ENCODE peak calls at places on chromosomes 1 and 21, in four cellular contexts. F, Q, Z and G are unnamed samples.

GRCh38 chr1:180198611-180199010 is 31.5 kb upstream of the LHX4 start:
- DNase-seq in F (no peak), Q (no peak), Z (no peak), G (no peak)

GRCh38 chr1:1162597-1163537 is 10.8 kb upstream of the TTLL10 start:
- DNase-seq in F (no peak), Q (no peak), Z (no peak), G (no peak)

GRCh38 chr21:25907573-25908275 is 173.0 kb downstream of the GABPA start:
- DNase-seq in F (no peak), Q (no peak), Z (no peak), G (no peak)

GRCh38 chr1:3530086-3530930 is 75.8 kb downstream of the ARHGEF16 start:
- DNase-seq in F (no peak), Q (no peak), Z (no peak), G (no peak)

GRCh38 chr1:88802404-88802803 is 89.0 kb downstream of the GTF2B start:
- DNase-seq in F (no peak), Q (no peak), Z (peak; percentile 29), G (no peak)

GRCh38 chr1:220928725-220929297 is 49.6 kb downstream of the HLX start:
- DNase-seq in F (no peak), Q (no peak), Z (peak; percentile 58), G (no peak)

GRCh38 chr1:53130878-53131589 is 11.4 kb downstream of the SLC1A7 start:
- DNase-seq in F (no peak), Q (no peak), Z (no peak), G (no peak)

GRCh38 chr1:232872738-232873137 is 67.5 kb downstream of the MAP10 start:
- DNase-seq in F (no peak), Q (no peak), Z (no peak), G (no peak)

GRCh38 chr1:114116086-114116485 is 37.6 kb downstream of the SYT6 start:
- DNase-seq in F (no peak), Q (no peak), Z (no peak), G (no peak)

GRCh38 chr1:9655836-9656235 is 4.3 kb downstream of the PIK3CD start:
- DNase-seq in F (no peak), Q (no peak), Z (no peak), G (no peak)

GRCh38 chr21:36745459-36745858 is 46.5 kb downstream of the SIM2 start:
- DNase-seq in F (no peak), Q (no peak), Z (no peak), G (no peak)

GRCh38 chr1:47727051-47727708 is 270.0 kb downstream of the TRABD2B start:
- DNase-seq in F (no peak), Q (no peak), Z (no peak), G (no peak)

GRCh38 chr1:47724427-47724999 is 272.7 kb downstream of the TRABD2B start:
- DNase-seq in F (no peak), Q (no peak), Z (no peak), G (no peak)

GRCh38 chr1:47725000-47725731 is 272.0 kb downstream of the TRABD2B start:
- DNase-seq in F (no peak), Q (no peak), Z (no peak), G (no peak)

GRCh38 chr1:47725732-47726495 is 271.3 kb downstream of the TRABD2B start:
- DNase-seq in F (peak; percentile 59), Q (peak; percentile 37), Z (peak; percentile 71), G (no peak)

GRCh38 chr1:47726496-47726855 is 270.7 kb downstream of the TRABD2B start:
- DNase-seq in F (no peak), Q (no peak), Z (no peak), G (no peak)
- TF ChIP-seq CTCF in F (no peak), Q (peak; percentile 6), Z (no peak), G (no peak)

GRCh38 chr1:82090104-82090503 is 289.4 kb downstream of the ADGRL2 start:
- DNase-seq in F (no peak), Q (no peak), Z (peak; percentile 18), G (no peak)
- TF ChIP-seq CTCF in F (no peak), Q (no peak), Z (peak; percentile 49), G (no peak)

GRCh38 chr1:11116318-11116717 is 16.6 kb upstream of the EXOSC10 start:
- DNase-seq in F (no peak), Q (no peak), Z (no peak), G (no peak)
- TF ChIP-seq CTCF in F (no peak), Q (no peak), Z (no peak), G (no peak)

DNA sequence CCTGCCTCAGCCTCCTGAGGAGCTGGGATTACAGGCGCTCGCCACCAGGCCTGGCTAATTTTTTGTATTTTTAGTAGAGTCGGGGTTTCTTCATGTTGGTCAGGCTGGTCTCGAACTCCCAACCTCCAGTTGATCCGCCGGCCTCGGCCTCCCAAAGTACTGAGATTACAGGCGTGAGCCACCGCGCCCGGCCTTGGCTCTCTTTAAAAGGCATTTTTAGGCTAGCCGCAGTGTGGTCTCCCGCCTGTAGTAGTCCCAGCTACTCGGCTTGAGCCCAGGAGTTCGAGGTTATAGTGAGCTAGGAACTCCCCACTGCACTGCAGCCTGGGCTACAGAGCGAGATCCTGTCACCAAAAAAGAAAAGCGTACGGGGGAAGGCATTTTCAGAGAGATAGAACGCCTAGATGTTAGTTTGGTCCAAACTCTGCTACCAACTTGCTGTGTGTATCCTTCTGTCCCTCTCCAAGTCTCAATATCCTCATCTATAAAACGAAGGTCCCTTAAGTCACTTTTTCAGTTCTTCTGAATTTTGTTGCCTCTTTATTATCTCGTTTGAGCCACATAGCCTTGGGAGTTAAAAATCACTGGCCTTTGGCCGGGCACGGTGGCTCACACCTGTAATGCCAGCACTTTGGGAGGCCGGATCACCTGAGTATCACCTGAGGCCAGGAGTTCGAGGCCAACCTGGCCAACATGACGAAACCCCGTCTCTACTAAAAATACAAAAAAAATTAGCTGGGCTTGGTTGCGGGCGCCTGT is 734 bp downstream of the MED18 start:
- DNase-seq in F (peak; percentile 49), Q (peak; percentile 21), Z (peak; percentile 40), G (no peak)
- TF ChIP-seq CTCF in F (no peak), Q (no peak), Z (no peak), G (no peak)

GRCh38 chr1:206606867-206607266 is 5.4 kb downstream of the EIF2D start:
- DNase-seq in F (no peak), Q (no peak), Z (peak; percentile 43), G (no peak)
- TF ChIP-seq CTCF in F (peak; percentile 46), Q (no peak), Z (peak; percentile 56), G (peak; percentile 53)